ENCODE peak calls at places on chromosomes 1 and 21, in six cellular contexts. One of them, this sample, is unnamed.

GRCh38 chr1:96144636-96145035 is 576.9 kb upstream of the PTBP2 start:
- DNase-seq in AG09309: no peak
- DNase-seq in heart left ventricle: no peak
- DNase-seq in pancreas: no peak
- DNase-seq in fibroblast of the aortic adventitia: no peak
- DNase-seq in dorsolateral prefrontal cortex: no peak
- DNase-seq in this sample: no peak

GRCh38 chr1:17833661-17834501 is 78.7 kb downstream of the ACTL8 start:
- DNase-seq in AG09309: no peak
- DNase-seq in heart left ventricle: no peak
- DNase-seq in pancreas: no peak
- DNase-seq in fibroblast of the aortic adventitia: no peak
- DNase-seq in dorsolateral prefrontal cortex: no peak
- DNase-seq in this sample: no peak

GRCh38 chr1:64878931-64879710 is 87.2 kb downstream of the JAK1 start:
- DNase-seq in AG09309: no peak
- DNase-seq in heart left ventricle: no peak
- DNase-seq in pancreas: no peak
- DNase-seq in fibroblast of the aortic adventitia: no peak
- DNase-seq in dorsolateral prefrontal cortex: no peak
- DNase-seq in this sample: no peak

GRCh38 chr1:117105003-117105402 is 16.5 kb downstream of the TRIM45 start:
- DNase-seq in AG09309: no peak
- DNase-seq in heart left ventricle: no peak
- DNase-seq in pancreas: peak; percentile 40
- DNase-seq in fibroblast of the aortic adventitia: no peak
- DNase-seq in dorsolateral prefrontal cortex: no peak
- DNase-seq in this sample: no peak

GRCh38 chr1:11311816-11312755 is 39.1 kb downstream of the UBIAD1 start:
- DNase-seq in AG09309: no peak
- DNase-seq in heart left ventricle: peak; percentile 4
- DNase-seq in pancreas: no peak
- DNase-seq in fibroblast of the aortic adventitia: no peak
- DNase-seq in dorsolateral prefrontal cortex: no peak
- DNase-seq in this sample: no peak

GRCh38 chr1:78061825-78062523 is 16.2 kb downstream of the GIPC2 start:
- DNase-seq in AG09309: peak; percentile 90
- DNase-seq in heart left ventricle: no peak
- DNase-seq in pancreas: no peak
- DNase-seq in fibroblast of the aortic adventitia: peak; percentile 74
- DNase-seq in dorsolateral prefrontal cortex: no peak
- DNase-seq in this sample: no peak

GRCh38 chr1:2146836-2147517 is 47.6 kb downstream of the FAAP20 start:
- DNase-seq in AG09309: no peak
- DNase-seq in heart left ventricle: peak; percentile 20
- DNase-seq in pancreas: no peak
- DNase-seq in fibroblast of the aortic adventitia: no peak
- DNase-seq in dorsolateral prefrontal cortex: no peak
- DNase-seq in this sample: no peak

GRCh38 chr1:230792691-230793462 is 45.7 kb downstream of the CAPN9 start:
- DNase-seq in AG09309: no peak
- DNase-seq in heart left ventricle: no peak
- DNase-seq in pancreas: no peak
- DNase-seq in fibroblast of the aortic adventitia: no peak
- DNase-seq in dorsolateral prefrontal cortex: no peak
- DNase-seq in this sample: no peak

GRCh38 chr1:182051938-182052337 is 9.6 kb downstream of the ZNF648 start:
- DNase-seq in AG09309: no peak
- DNase-seq in heart left ventricle: no peak
- DNase-seq in pancreas: no peak
- DNase-seq in fibroblast of the aortic adventitia: no peak
- DNase-seq in dorsolateral prefrontal cortex: no peak
- DNase-seq in this sample: no peak

GRCh38 chr1:205976708-205977107 is 26.5 kb downstream of the RAB7B start:
- DNase-seq in AG09309: no peak
- DNase-seq in heart left ventricle: peak; percentile 72
- DNase-seq in pancreas: no peak
- DNase-seq in fibroblast of the aortic adventitia: peak; percentile 21
- DNase-seq in dorsolateral prefrontal cortex: peak; percentile 57
- DNase-seq in this sample: no peak

GRCh38 chr1:163583782-163584181 is 262.0 kb downstream of the NUF2 start:
- DNase-seq in AG09309: no peak
- DNase-seq in heart left ventricle: no peak
- DNase-seq in pancreas: no peak
- DNase-seq in fibroblast of the aortic adventitia: no peak
- DNase-seq in dorsolateral prefrontal cortex: no peak
- DNase-seq in this sample: no peak

GRCh38 chr21:31647650-31648049 is 11.8 kb upstream of the SOD1 start:
- DNase-seq in AG09309: no peak
- DNase-seq in heart left ventricle: no peak
- DNase-seq in pancreas: no peak
- DNase-seq in fibroblast of the aortic adventitia: no peak
- DNase-seq in dorsolateral prefrontal cortex: no peak
- DNase-seq in this sample: no peak

GRCh38 chr1:160205974-160206369 is 788 bp downstream of the PEA15 start:
- DNase-seq in AG09309: no peak
- DNase-seq in heart left ventricle: peak; percentile 71
- DNase-seq in pancreas: no peak
- DNase-seq in fibroblast of the aortic adventitia: peak; percentile 54
- DNase-seq in dorsolateral prefrontal cortex: no peak
- DNase-seq in this sample: peak; percentile 75

GRCh38 chr1:85315789-85316188 is 39.4 kb upstream of the BCL10 start:
- DNase-seq in AG09309: no peak
- DNase-seq in heart left ventricle: no peak
- DNase-seq in pancreas: no peak
- DNase-seq in fibroblast of the aortic adventitia: peak; percentile 37
- DNase-seq in dorsolateral prefrontal cortex: no peak
- DNase-seq in this sample: no peak

GRCh38 chr1:109718495-109718894 is 6.4 kb downstream of the GSTM5 start:
- DNase-seq in AG09309: no peak
- DNase-seq in heart left ventricle: no peak
- DNase-seq in pancreas: no peak
- DNase-seq in fibroblast of the aortic adventitia: no peak
- DNase-seq in dorsolateral prefrontal cortex: no peak
- DNase-seq in this sample: no peak

GRCh38 chr1:45490121-45490622 is 791 bp downstream of the TESK2 start:
- DNase-seq in AG09309: no peak
- DNase-seq in heart left ventricle: no peak
- DNase-seq in pancreas: no peak
- DNase-seq in fibroblast of the aortic adventitia: peak; percentile 34
- DNase-seq in dorsolateral prefrontal cortex: no peak
- DNase-seq in this sample: no peak

GRCh38 chr1:27873671-27874384 is 1.5 kb downstream of the THEMIS2 start:
- DNase-seq in AG09309: no peak
- DNase-seq in heart left ventricle: no peak
- DNase-seq in pancreas: no peak
- DNase-seq in fibroblast of the aortic adventitia: no peak
- DNase-seq in dorsolateral prefrontal cortex: no peak
- DNase-seq in this sample: no peak

GRCh38 chr1:95252422-95252821 is 18.4 kb downstream of the RWDD3 start:
- DNase-seq in AG09309: no peak
- DNase-seq in heart left ventricle: no peak
- DNase-seq in pancreas: no peak
- DNase-seq in fibroblast of the aortic adventitia: no peak
- DNase-seq in dorsolateral prefrontal cortex: no peak
- DNase-seq in this sample: no peak

GRCh38 chr1:41882068-41882477 is 36.6 kb downstream of the HIVEP3 start:
- DNase-seq in AG09309: no peak
- DNase-seq in heart left ventricle: no peak
- DNase-seq in pancreas: peak; percentile 57
- DNase-seq in fibroblast of the aortic adventitia: no peak
- DNase-seq in dorsolateral prefrontal cortex: no peak
- DNase-seq in this sample: no peak

GRCh38 chr1:100628631-100629081 is 90.7 kb downstream of the GPR88 start:
- DNase-seq in AG09309: no peak
- DNase-seq in heart left ventricle: no peak
- DNase-seq in pancreas: no peak
- DNase-seq in fibroblast of the aortic adventitia: no peak
- DNase-seq in dorsolateral prefrontal cortex: no peak
- DNase-seq in this sample: no peak

GRCh38 chr1:36125129-36125991 is at the start of gene COL8A2:
- DNase-seq in AG09309: no peak
- DNase-seq in heart left ventricle: no peak
- DNase-seq in pancreas: no peak
- DNase-seq in fibroblast of the aortic adventitia: no peak
- DNase-seq in dorsolateral prefrontal cortex: no peak
- DNase-seq in this sample: no peak

GRCh38 chr1:112388436-112388835 is 7.6 kb upstream of the CTTNBP2NL start:
- DNase-seq in AG09309: no peak
- DNase-seq in heart left ventricle: no peak
- DNase-seq in pancreas: no peak
- DNase-seq in fibroblast of the aortic adventitia: peak; percentile 70
- DNase-seq in dorsolateral prefrontal cortex: no peak
- DNase-seq in this sample: no peak

GRCh38 chr1:182211364-182211763 is 149.9 kb upstream of the ZNF648 start:
- DNase-seq in AG09309: no peak
- DNase-seq in heart left ventricle: no peak
- DNase-seq in pancreas: no peak
- DNase-seq in fibroblast of the aortic adventitia: no peak
- DNase-seq in dorsolateral prefrontal cortex: no peak
- DNase-seq in this sample: no peak

GRCh38 chr1:36115200-36115669 is 9.8 kb downstream of the COL8A2 start:
- DNase-seq in AG09309: peak; percentile 73
- DNase-seq in heart left ventricle: no peak
- DNase-seq in pancreas: no peak
- DNase-seq in fibroblast of the aortic adventitia: peak; percentile 82
- DNase-seq in dorsolateral prefrontal cortex: no peak
- DNase-seq in this sample: no peak

GRCh38 chr1:212082765-212083406 is 47.3 kb downstream of the DTL start:
- DNase-seq in AG09309: no peak
- DNase-seq in heart left ventricle: no peak
- DNase-seq in pancreas: no peak
- DNase-seq in fibroblast of the aortic adventitia: no peak
- DNase-seq in dorsolateral prefrontal cortex: no peak
- DNase-seq in this sample: no peak

GRCh38 chr21:21547368-21547953 is 549.3 kb downstream of the NCAM2 start:
- DNase-seq in AG09309: no peak
- DNase-seq in heart left ventricle: no peak
- DNase-seq in pancreas: no peak
- DNase-seq in fibroblast of the aortic adventitia: no peak
- DNase-seq in dorsolateral prefrontal cortex: no peak
- DNase-seq in this sample: no peak

GRCh38 chr1:222706815-222707214 is 5.5 kb downstream of the AIDA start:
- DNase-seq in AG09309: no peak
- DNase-seq in heart left ventricle: no peak
- DNase-seq in pancreas: no peak
- DNase-seq in fibroblast of the aortic adventitia: no peak
- DNase-seq in dorsolateral prefrontal cortex: no peak
- DNase-seq in this sample: no peak

GRCh38 chr1:59500970-59501742 is 204.3 kb downstream of the FGGY start:
- DNase-seq in AG09309: no peak
- DNase-seq in heart left ventricle: no peak
- DNase-seq in pancreas: no peak
- DNase-seq in fibroblast of the aortic adventitia: no peak
- DNase-seq in dorsolateral prefrontal cortex: no peak
- DNase-seq in this sample: no peak

GRCh38 chr1:227459326-227459841 is 104.0 kb upstream of the ZNF678 start:
- DNase-seq in AG09309: no peak
- DNase-seq in heart left ventricle: no peak
- DNase-seq in pancreas: no peak
- DNase-seq in fibroblast of the aortic adventitia: peak; percentile 6
- DNase-seq in dorsolateral prefrontal cortex: no peak
- DNase-seq in this sample: no peak

This sample was measured in hypothalamus.